ENCODE peak calls at places on chromosomes 13 and 19, in ten cellular contexts. L is heart left ventricle; V is kidney tubule cell; A is stimulated activated CD8-positive, alpha-beta memory T cell treated with anti-CD3 and anti-CD28 coated beads, Interleukin-7, amount 100 ng/mL, for 1 hour; Q is iris pigment epithelial cell; J is naive B cell; M is amniotic stem cell; W is NCI-H1930; F is activated CD8-positive, alpha-beta memory T cell treated with anti-CD3 and anti-CD28 coated beads for 1 hour; C is islet precursor cell. S is an unnamed sample.

GRCh38 chr13:76049397-76049746 is 413.2 kb downstream of the LMO7 start:
- DNase-seq in L (no peak), Q (no peak), F (no peak), W (no peak), V (no peak), A (no peak), M (no peak), C (no peak), J (no peak), S (no peak)

GRCh38 chr13:98405107-98405571 is 171.8 kb downstream of the STK24 start:
- DNase-seq in J (no peak), V (no peak), A (no peak), W (peak; percentile 75), F (no peak), C (peak; percentile 65), Q (peak; percentile 11), M (no peak), L (no peak), S (no peak)

GRCh38 chr19:57688011-57688763 is 6.4 kb downstream of the ZNF551 start:
- DNase-seq in A (no peak), F (no peak), Q (no peak), L (no peak), J (no peak), V (peak; percentile 69), M (no peak), C (peak; percentile 1), W (no peak), S (no peak)

GRCh38 chr13:50831510-50831909 is 12.0 kb downstream of the DLEU7 start:
- DNase-seq in Q (no peak), V (no peak), L (no peak), C (no peak), F (no peak), W (no peak), A (no peak), M (no peak), J (no peak), S (no peak)

GRCh38 chr13:42967660-42968059 is 24.4 kb downstream of the EPSTI1 start:
- DNase-seq in A (no peak), V (no peak), F (no peak), J (no peak), L (no peak), Q (no peak), W (no peak), C (no peak), M (no peak), S (no peak)

GRCh38 chr13:25699600-25699999 is 327.8 kb downstream of the ATP8A2 start:
- DNase-seq in J (no peak), F (no peak), Q (no peak), V (no peak), L (no peak), A (no peak), C (no peak), M (no peak), W (no peak), S (no peak)

GRCh38 chr19:33417751-33418150 is 44.2 kb downstream of the CEBPG start:
- DNase-seq in F (no peak), L (no peak), Q (no peak), C (no peak), J (no peak), M (no peak), V (no peak), W (no peak), A (no peak), S (no peak)

GRCh38 chr13:52070929-52071523 is 46.5 kb downstream of the UTP14C start:
- DNase-seq in M (no peak), J (no peak), A (no peak), W (no peak), F (no peak), Q (peak; percentile 31), C (peak; percentile 62), V (peak; percentile 55), L (no peak), S (no peak)

GRCh38 chr13:19864018-19864338 is 529 bp upstream of the ZMYM5 start:
- DNase-seq in A (no peak), F (peak; percentile 42), W (peak; percentile 78), L (peak; percentile 84), J (peak; percentile 67), V (peak; percentile 79), C (no peak), M (no peak), Q (peak; percentile 85), S (peak; percentile 51)

GRCh38 chr13:21615427-21615826 is 11.5 kb upstream of the MICU2 start:
- DNase-seq in L (no peak), Q (no peak), C (no peak), F (no peak), V (no peak), M (no peak), W (no peak), A (no peak), J (no peak), S (no peak)

GRCh38 chr13:78604782-78605611 is 1.6 kb upstream of the POU4F1 start:
- DNase-seq in J (no peak), V (peak; percentile 55), A (no peak), C (peak; percentile 76), F (no peak), L (no peak), W (peak; percentile 16), M (no peak), Q (no peak), S (no peak)

GRCh38 chr13:28273919-28274318 is 135.6 kb downstream of the PAN3 start:
- DNase-seq in V (no peak), W (no peak), C (no peak), J (no peak), Q (no peak), A (no peak), M (no peak), F (no peak), L (no peak), S (no peak)

GRCh38 chr13:66375756-66376155 is 854.4 kb downstream of the PCDH9 start:
- DNase-seq in V (no peak), W (no peak), J (no peak), C (no peak), L (no peak), A (no peak), Q (peak; percentile 5), F (no peak), M (no peak), S (no peak)

GRCh38 chr13:112996671-112997091 is 27.7 kb downstream of the MCF2L start:
- DNase-seq in V (no peak), Q (no peak), J (no peak), M (no peak), F (no peak), C (no peak), L (no peak), A (no peak), W (no peak), S (no peak)

GRCh38 chr19:4831351-4832340 is at the start of gene TICAM1:
- DNase-seq in V (peak; percentile 87), L (peak; percentile 88), C (peak; percentile 62), F (peak; percentile 60), A (peak; percentile 50), W (peak; percentile 8), M (peak; percentile 57), J (peak; percentile 81), Q (peak; percentile 76), S (peak; percentile 72)

GRCh38 chr13:113112893-113113845 is 7.6 kb downstream of the F7 start:
- DNase-seq in M (no peak), A (no peak), J (no peak), V (no peak), F (no peak), L (no peak), Q (no peak), C (peak; percentile 38), W (no peak), S (no peak)

GRCh38 chr19:7968796-7969559 is 25.5 kb upstream of the TIMM44 start:
- DNase-seq in Q (no peak), M (no peak), L (peak; percentile 18), F (no peak), V (no peak), W (no peak), A (no peak), J (no peak), C (no peak), S (no peak)

GRCh38 chr19:10007811-10008211 is 2.5 kb downstream of the COL5A3 start:
- DNase-seq in M (no peak), L (peak; percentile 80), Q (no peak), W (no peak), V (no peak), J (no peak), A (no peak), C (no peak), F (no peak), S (no peak)

GRCh38 chr13:46121597-46122163 is 16.8 kb upstream of the CPB2 start:
- DNase-seq in Q (no peak), J (no peak), F (no peak), C (no peak), W (no peak), M (no peak), V (peak; percentile 35), L (no peak), A (no peak), S (no peak)

GRCh38 chr19:56947206-56947605 is 106.7 kb upstream of the PEG3 start:
- DNase-seq in L (no peak), F (no peak), J (no peak), C (no peak), Q (no peak), V (no peak), W (no peak), A (no peak), M (no peak), S (no peak)

GRCh38 chr13:106373304-106373988 is 162.0 kb downstream of the EFNB2 start:
- DNase-seq in F (no peak), M (no peak), W (no peak), Q (peak; percentile 34), V (peak; percentile 24), A (no peak), J (no peak), C (peak; percentile 73), L (no peak), S (no peak)

GRCh38 chr19:19215792-19216191 is 4.0 kb downstream of the NCAN start:
- DNase-seq in F (no peak), W (no peak), Q (no peak), C (no peak), J (no peak), M (no peak), L (no peak), V (no peak), A (no peak), S (no peak)

GRCh38 chr19:55212447-55212846 is 3.1 kb upstream of the PTPRH start:
- DNase-seq in Q (no peak), C (no peak), M (no peak), W (no peak), V (peak; percentile 22), L (no peak), F (peak; percentile 9), J (no peak), A (no peak), S (no peak)

GRCh38 chr19:23345838-23346237 is 49.4 kb downstream of the ZNF91 start:
- DNase-seq in F (no peak), J (no peak), Q (no peak), M (no peak), V (no peak), C (no peak), L (no peak), W (no peak), A (no peak), S (no peak)

GRCh38 chr19:34677386-34678084 is at the start of gene ZNF302:
- DNase-seq in V (peak; percentile 97), J (peak; percentile 92), Q (peak; percentile 99), W (peak; percentile 97), C (peak; percentile 99), F (peak; percentile 89), M (peak; percentile 93), A (peak; percentile 90), L (peak; percentile 98), S (peak; percentile 88)

GRCh38 chr19:54795763-54796162 is 7.6 kb upstream of the KIR2DL4 start:
- DNase-seq in L (no peak), A (no peak), J (no peak), V (no peak), M (no peak), Q (no peak), F (no peak), C (no peak), W (no peak), S (no peak)

GRCh38 chr19:16594131-16594586 is 21.9 kb upstream of the SLC35E1 start:
- DNase-seq in F (no peak), W (no peak), A (peak; percentile 23), C (no peak), M (no peak), L (no peak), V (no peak), J (peak; percentile 68), Q (no peak), S (peak; percentile 38)

GRCh38 chr13:58151452-58151851 is 519.9 kb downstream of the PCDH17 start:
- DNase-seq in Q (no peak), V (no peak), C (no peak), J (no peak), W (no peak), M (no peak), A (no peak), F (no peak), L (no peak), S (no peak)